ENCODE peak calls at places on chromosomes 2 and 18, in eight cellular contexts. K is aorta, F is testis, S is stomach, Z is GM23248, N is left ventricle myocardium inferior, T is uterus, H is thyroid gland. U is an unnamed sample. For H3K9me3, the result is how much of the 10 kb centered on the place peaks cover.

GRCh38 chr2:241798081-241798630 is 10.8 kb upstream of the NEU4 start:
- DNase-seq in K (peak), F (no peak), S (peak), Z (no peak), N (peak), T (peak), H (peak), U (peak)

GRCh38 chr18:60024857-60025256 is 125.1 kb downstream of the PMAIP1 start:
- DNase-seq in K (no peak), F (no peak), S (no peak), Z (peak), N (no peak), T (no peak), H (no peak), U (no peak)

GRCh38 chr2:196980498-196980897 is 54.0 kb upstream of the PGAP1 start:
- DNase-seq in K (no peak), F (no peak), S (no peak), Z (no peak), N (no peak), T (no peak), H (no peak), U (no peak)

GRCh38 chr2:192016265-192016664 is 169.4 kb upstream of the CAVIN2 start:
- DNase-seq in K (no peak), F (no peak), S (no peak), Z (peak), N (no peak), T (no peak), H (no peak), U (no peak)

GRCh38 chr2:72038524-72038923 is 109.1 kb downstream of the CYP26B1 start:
- DNase-seq in K (no peak), F (no peak), S (no peak), Z (no peak), N (no peak), T (no peak), H (no peak), U (no peak)

GRCh38 chr2:154173164-154173563 is 301.4 kb downstream of the GALNT13 start:
- DNase-seq in K (no peak), F (no peak), S (no peak), Z (no peak), N (no peak), T (no peak), H (no peak), U (no peak)

GRCh38 chr18:26159353-26159752 is 25.7 kb downstream of the PSMA8 start:
- DNase-seq in K (no peak), F (no peak), S (no peak), Z (peak), N (no peak), T (no peak), H (no peak), U (no peak)

GRCh38 chr2:127313359-127313758 is 19.4 kb upstream of the ERCC3 start:
- DNase-seq in K (no peak), F (no peak), S (no peak), Z (no peak), N (no peak), T (no peak), H (no peak), U (no peak)

GRCh38 chr2:96315400-96316071 is 9.6 kb upstream of the ITPRIPL1 start:
- DNase-seq in K (no peak), F (no peak), S (no peak), Z (peak), N (no peak), T (no peak), H (no peak), U (no peak)

DNA sequence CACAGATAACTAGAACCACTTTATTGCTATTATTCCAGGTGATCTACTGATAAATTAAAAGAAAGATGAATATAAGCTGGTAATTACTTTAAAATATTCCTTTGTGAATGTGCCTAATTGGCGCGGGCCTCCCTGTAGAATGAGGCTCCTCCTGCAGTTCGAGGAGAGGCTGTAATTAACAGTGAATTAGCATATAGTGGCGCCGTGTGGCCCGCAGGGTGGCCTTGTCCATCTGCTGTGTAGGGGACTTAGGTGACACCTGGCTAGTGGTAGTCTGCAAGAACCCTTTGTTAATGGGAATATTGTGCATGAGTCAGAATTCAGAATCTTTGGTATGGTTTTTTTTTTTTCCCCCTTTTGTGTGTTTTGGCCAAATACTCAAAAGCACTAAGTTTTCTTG is 119.8 kb downstream of the AGAP1 start:
- DNase-seq in K (no peak), F (no peak), S (no peak), Z (no peak), N (no peak), T (no peak), H (no peak), U (peak)
- H3K27ac ChIP-seq in K (no peak), F (no peak), S (no peak), Z (peak), N (no peak), T (no peak), H (no peak), U (peak)

GRCh38 chr18:48934708-48935432 is 15.9 kb downstream of the SMAD7 start:
- DNase-seq in K (peak), F (peak), S (peak), Z (peak), N (peak), T (no peak), H (no peak), U (no peak)
- H3K9me3 ChIP-seq in K (under half), F (under half), S (under half), Z (under half), N (under half), T (under half), H (under half), U (under half)

GRCh38 chr2:7676714-7677113 is 759.5 kb downstream of the RNF144A start:
- DNase-seq in K (no peak), F (no peak), S (no peak), Z (peak), N (no peak), T (no peak), H (no peak), U (no peak)

GRCh38 chr2:7685342-7686015 is 768.3 kb downstream of the RNF144A start:
- DNase-seq in K (no peak), F (no peak), S (no peak), Z (peak), N (no peak), T (no peak), H (peak), U (no peak)

GRCh38 chr2:7686016-7686385 is 768.8 kb downstream of the RNF144A start:
- DNase-seq in K (no peak), F (no peak), S (no peak), Z (no peak), N (no peak), T (no peak), H (no peak), U (no peak)

DNA sequence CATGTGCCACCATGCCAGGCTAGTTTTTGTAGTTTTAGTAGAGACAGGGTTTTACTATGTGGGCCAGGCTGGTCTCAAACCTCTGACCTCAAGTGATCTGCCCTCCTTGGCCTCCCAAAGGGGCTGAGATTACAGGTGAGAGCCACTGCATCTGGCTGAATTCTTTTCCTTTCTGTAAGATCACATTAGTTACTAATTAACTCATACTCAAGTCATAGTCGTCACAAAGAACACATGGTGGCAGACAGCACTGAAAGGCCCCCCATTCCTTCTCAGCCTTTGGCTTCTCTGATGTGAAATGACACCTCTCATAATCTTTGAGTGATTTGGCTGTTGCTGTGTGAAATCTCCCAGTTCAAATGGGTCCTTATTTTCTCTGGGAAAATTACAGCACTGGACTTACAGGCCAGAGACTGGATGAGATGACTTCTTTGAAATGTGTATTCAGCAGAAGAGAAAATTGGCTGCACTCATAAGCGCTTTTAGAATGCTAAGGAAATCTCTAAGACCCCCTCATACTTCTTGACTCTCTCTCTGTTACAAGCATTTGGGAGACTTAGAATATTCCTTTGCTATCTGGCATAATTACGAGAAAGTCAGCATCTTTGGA is 764.7 kb downstream of the RNF144A start:
- DNase-seq in K (no peak), F (no peak), S (no peak), Z (no peak), N (no peak), T (no peak), H (no peak), U (no peak)
- H3K4me3 ChIP-seq in K (no peak), F (no peak), S (no peak), Z (no peak), N (no peak), T (no peak), H (no peak), U (no peak)

GRCh38 chr2:162257416-162257815 is 14.2 kb upstream of the FAP start:
- DNase-seq in K (no peak), F (no peak), S (no peak), Z (peak), N (no peak), T (no peak), H (no peak), U (no peak)
- H3K27ac ChIP-seq in K (no peak), F (no peak), S (no peak), Z (peak), N (no peak), T (peak), H (no peak), U (no peak)

DNA sequence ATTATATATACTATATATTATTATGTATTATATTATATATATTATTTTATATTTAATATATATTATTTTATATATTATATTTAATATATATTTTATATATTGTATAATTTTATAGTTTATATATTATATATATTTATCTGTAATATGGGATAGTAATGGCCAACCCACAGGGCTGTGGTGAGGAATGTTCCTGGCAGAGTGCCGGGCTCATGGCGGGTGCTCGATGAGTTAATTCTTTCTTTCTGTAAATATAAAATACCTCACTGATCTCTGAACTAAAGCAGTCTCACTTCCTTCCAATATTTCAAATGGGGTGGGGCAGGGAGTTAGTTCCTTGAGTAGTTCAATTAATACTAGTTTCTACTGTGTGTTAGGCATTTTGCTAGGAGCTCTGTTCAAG is 389.4 kb downstream of the TSN start:
- DNase-seq in K (no peak), F (no peak), S (no peak), Z (no peak), N (no peak), T (no peak), H (no peak), U (no peak)
- H3K9me3 ChIP-seq in K (under half), F (under half), S (under half), Z (under half), N (under half), T (under half), H (under half), U (under half)

DNA sequence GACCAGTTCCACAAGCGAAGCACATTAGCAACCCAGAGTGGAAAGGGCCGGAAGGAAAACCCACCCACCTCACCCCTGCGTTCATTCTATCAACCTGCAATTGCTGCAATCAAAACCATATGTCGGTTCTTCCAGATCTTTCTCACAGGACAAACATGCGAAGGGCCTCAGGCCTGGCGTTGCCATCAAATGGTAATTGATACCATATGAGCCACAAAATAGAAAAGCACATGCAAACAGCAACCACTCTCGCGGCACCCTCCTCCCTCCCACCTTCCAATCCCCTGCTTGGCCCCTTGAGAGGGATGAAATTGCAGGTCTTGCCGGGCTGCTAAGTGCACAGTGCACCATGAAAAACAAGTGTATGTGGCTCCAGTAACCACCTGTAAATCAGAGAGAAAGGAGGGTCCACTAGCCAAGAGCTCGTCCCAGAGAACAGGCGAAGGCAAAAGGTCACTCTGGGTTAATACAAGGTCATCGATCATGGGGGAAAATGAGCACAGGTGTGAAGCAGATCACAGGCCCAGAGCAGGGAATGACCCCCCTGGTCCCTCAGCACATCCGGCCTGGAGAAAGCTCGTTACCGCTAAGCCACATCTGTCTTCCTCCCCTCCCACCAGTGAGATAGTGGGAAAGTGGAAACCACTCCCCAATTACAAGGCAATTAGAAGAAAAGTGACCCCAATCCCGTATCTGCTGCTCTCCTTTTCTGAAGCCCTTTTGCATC is 287.4 kb downstream of the TCF4 start:
- DNase-seq in K (no peak), F (no peak), S (no peak), Z (peak), N (no peak), T (peak), H (no peak), U (no peak)
- H3K4me3 ChIP-seq in K (no peak), F (no peak), S (no peak), Z (peak), N (peak), T (no peak), H (no peak), U (no peak)